ENCODE peak calls at places on chromosomes 7 and 10, in five cellular contexts. Y, K, R, J and I are unnamed samples.

GRCh38 chr7:2761131-2761624 is 73.2 kb downstream of the AMZ1 start:
- DNase-seq in K (no peak), R (no peak), J (no peak), Y (no peak), I (no peak)

GRCh38 chr7:105298439-105298894 is 90.3 kb downstream of the SRPK2 start:
- DNase-seq in J (no peak), R (no peak), K (no peak), Y (no peak), I (no peak)

GRCh38 chr7:105906690-105907089 is 30.3 kb upstream of the ATXN7L1 start:
- DNase-seq in K (no peak), Y (no peak), J (no peak), R (no peak), I (no peak)

GRCh38 chr7:69693042-69693441 is 94.8 kb downstream of the AUTS2 start:
- DNase-seq in K (no peak), J (no peak), Y (no peak), R (no peak), I (no peak)

GRCh38 chr10:35642023-35642792 is at the start of gene FZD8:
- DNase-seq in K (peak), R (peak), Y (no peak), J (peak), I (peak)

GRCh38 chr7:2528481-2529095 is 9.0 kb downstream of the LFNG start:
- DNase-seq in Y (no peak), K (no peak), J (no peak), R (no peak), I (no peak)

GRCh38 chr10:21100871-21101514 is 203.9 kb upstream of the NEBL start:
- DNase-seq in Y (no peak), R (no peak), J (no peak), K (no peak), I (no peak)

GRCh38 chr10:80173441-80173840 is 31.9 kb downstream of the ANXA11 start:
- DNase-seq in Y (no peak), R (no peak), J (no peak), K (no peak), I (no peak)

GRCh38 chr7:158782638-158783490 is 46.4 kb downstream of the ESYT2 start:
- DNase-seq in R (no peak), Y (no peak), J (peak), K (peak), I (no peak)

GRCh38 chr10:81603106-81603620 is 271.8 kb upstream of the NRG3 start:
- DNase-seq in R (no peak), Y (no peak), K (no peak), J (no peak), I (no peak)

GRCh38 chr7:19713676-19714075 is 4.8 kb upstream of the POLR1F start:
- DNase-seq in J (peak), Y (peak), R (peak), K (no peak), I (peak)

GRCh38 chr10:101830322-101831168 is 12.3 kb upstream of the OGA start:
- DNase-seq in K (peak), Y (peak), R (peak), J (no peak), I (peak)

GRCh38 chr10:102133373-102134195 is 744 bp downstream of the PPRC1 start:
- DNase-seq in R (peak), Y (no peak), J (peak), K (peak), I (no peak)

GRCh38 chr7:29915481-29916215 is 74.0 kb downstream of the SCRN1 start:
- DNase-seq in K (no peak), J (no peak), Y (no peak), R (no peak), I (no peak)

GRCh38 chr7:48111596-48111995 is 22.5 kb downstream of the UPP1 start:
- DNase-seq in R (no peak), K (no peak), Y (no peak), J (no peak), I (no peak)

GRCh38 chr10:132868995-132869394 is 73.4 kb downstream of the CFAP46 start:
- DNase-seq in J (no peak), Y (no peak), R (no peak), K (no peak), I (no peak)

GRCh38 chr10:48535416-48536225 is 69.3 kb downstream of the ARHGAP22 start:
- DNase-seq in K (peak), R (no peak), Y (no peak), J (no peak), I (no peak)

GRCh38 chr7:91632948-91633519 is 247.5 kb downstream of the MTERF1 start:
- DNase-seq in Y (no peak), K (no peak), R (peak), J (no peak), I (no peak)

GRCh38 chr10:124062390-124062789 is 31.0 kb downstream of the CHST15 start:
- DNase-seq in J (peak), Y (no peak), K (no peak), R (no peak), I (no peak)

GRCh38 chr10:129916506-129916995 is 47.5 kb downstream of the EBF3 start:
- DNase-seq in K (no peak), R (no peak), Y (no peak), J (no peak), I (no peak)

GRCh38 chr10:13671874-13672273 is 85.1 kb downstream of the PRPF18 start:
- DNase-seq in J (no peak), K (no peak), R (no peak), Y (no peak), I (no peak)

GRCh38 chr7:29895557-29895956 is 89.2 kb downstream of the WIPF3 start:
- DNase-seq in J (no peak), R (peak), Y (no peak), K (no peak), I (no peak)

GRCh38 chr10:130757821-130758489 is 553.6 kb downstream of the TCERG1L start:
- DNase-seq in R (no peak), J (no peak), K (no peak), Y (no peak), I (no peak)

GRCh38 chr7:147981072-147981813 is 609.3 kb upstream of the C7orf33 start:
- DNase-seq in Y (peak), K (no peak), R (no peak), J (no peak), I (no peak)

GRCh38 chr7:147984265-147984664 is 606.3 kb upstream of the C7orf33 start:
- DNase-seq in R (no peak), J (no peak), K (no peak), Y (no peak), I (no peak)

GRCh38 chr7:147978651-147979050 is 611.9 kb upstream of the C7orf33 start:
- DNase-seq in R (no peak), Y (no peak), J (no peak), K (no peak), I (no peak)

GRCh38 chr7:147982307-147982706 is 608.3 kb upstream of the C7orf33 start:
- DNase-seq in J (no peak), K (no peak), Y (no peak), R (no peak), I (no peak)
- TF ChIP-seq SP1 in J (no peak), K (no peak), Y (no peak), R (no peak), I (no peak)

GRCh38 chr7:157010588-157011332 is at the start of gene MNX1:
- DNase-seq in K (peak), Y (no peak), J (peak), R (peak), I (peak)
- TF ChIP-seq POLR2A in K (no peak), Y (peak), J (peak), R (peak), I (no peak)

GRCh38 chr7:128794436-128794835 is 2.7 kb downstream of the CCDC136 start:
- DNase-seq in K (no peak), J (no peak), Y (no peak), R (no peak), I (no peak)

GRCh38 chr7:128799451-128799850 is 7.7 kb downstream of the CCDC136 start:
- DNase-seq in Y (no peak), K (no peak), R (no peak), J (no peak), I (no peak)

GRCh38 chr7:128795129-128795528 is 3.4 kb downstream of the CCDC136 start:
- DNase-seq in Y (no peak), K (no peak), J (no peak), R (no peak), I (no peak)

GRCh38 chr7:128794020-128794419 is 2.3 kb downstream of the CCDC136 start:
- DNase-seq in Y (no peak), J (no peak), K (no peak), R (no peak), I (no peak)

GRCh38 chr7:128796325-128796724 is 4.6 kb downstream of the CCDC136 start:
- DNase-seq in Y (no peak), J (no peak), R (no peak), K (no peak), I (no peak)
- TF ChIP-seq RAD21 in Y (no peak), J (no peak), R (no peak), K (no peak), I (no peak)

DNA sequence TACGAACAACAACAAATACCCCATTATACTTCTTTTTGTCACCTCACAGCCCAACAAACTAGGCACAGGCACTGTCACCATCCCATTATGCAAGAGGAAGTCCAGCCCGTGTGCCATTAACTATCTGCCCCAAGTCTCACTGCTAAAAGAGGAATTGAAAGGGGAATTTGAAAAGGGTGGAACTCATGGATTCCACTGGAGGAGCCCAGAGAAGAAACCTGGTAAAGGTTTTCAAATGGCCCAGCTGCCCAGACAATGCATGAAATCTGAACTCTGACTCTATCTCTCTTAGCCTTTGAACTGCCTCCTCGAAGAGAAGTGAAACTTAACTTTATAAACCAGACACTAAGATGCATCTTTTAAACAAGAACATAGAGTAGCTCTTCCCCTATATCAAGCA is 130.0 kb downstream of the PLXNA4 start:
- DNase-seq in R (no peak), J (no peak), Y (no peak), K (no peak), I (no peak)
- TF ChIP-seq SP1 in R (no peak), J (no peak), Y (no peak), K (no peak), I (no peak)

GRCh38 chr10:91163709-91164474 is 56.6 kb upstream of the PCGF5 start:
- DNase-seq in Y (no peak), R (peak), K (peak), J (peak), I (peak)
- TF ChIP-seq POLR2A in Y (peak), R (no peak), K (no peak), J (peak), I (no peak)